ENCODE peak calls at places on chromosomes 4 and X, in seven cellular contexts. G is HL-60, V is NB4, Z is GM12865, T is aorta, B is lung, D is cardiac fibroblast. Y is an unnamed sample.

GRCh38 chr4:42627887-42628646 is 28.8 kb downstream of the ATP8A1 start:
- DNase-seq in G (no peak), T (peak), V (peak), B (no peak), D (no peak), Z (peak), Y (no peak)

GRCh38 chr4:145679991-145680455 is at the start of gene C4orf51:
- DNase-seq in B (peak), T (no peak), Z (no peak), G (no peak), V (no peak), D (peak), Y (peak)

GRCh38 chr4:104475652-104476051 is 19.0 kb downstream of the CXXC4 start:
- DNase-seq in G (no peak), V (no peak), B (no peak), D (no peak), T (no peak), Z (no peak), Y (no peak)

GRCh38 chr4:184012937-184013336 is 107.8 kb downstream of the STOX2 start:
- DNase-seq in G (no peak), B (no peak), D (no peak), V (no peak), T (no peak), Z (no peak), Y (no peak)

GRCh38 chr4:153114771-153115321 is 89.4 kb upstream of the TRIM2 start:
- DNase-seq in V (no peak), B (no peak), T (no peak), G (no peak), D (peak), Z (no peak), Y (peak)

GRCh38 chr4:79064806-79065205 is 125.6 kb upstream of the PAQR3 start:
- DNase-seq in V (no peak), T (no peak), D (no peak), G (no peak), B (no peak), Z (no peak), Y (no peak)

GRCh38 chrX:145856181-145856580 is 38.6 kb downstream of the SLITRK2 start:
- DNase-seq in D (no peak), B (no peak), V (no peak), T (no peak), G (no peak), Z (no peak), Y (no peak)

GRCh38 chrX:23883737-23884354 is 23.9 kb downstream of the APOO start:
- DNase-seq in Z (no peak), T (no peak), D (peak), G (no peak), V (peak), B (no peak), Y (peak)

GRCh38 chrX:140815868-140816267 is 106.3 kb downstream of the LINC00632 start:
- DNase-seq in Z (no peak), V (peak), T (no peak), D (peak), G (no peak), B (no peak), Y (peak)

GRCh38 chrX:105837227-105837626 is 14.9 kb downstream of the NRK start:
- DNase-seq in V (no peak), D (peak), G (no peak), T (peak), Z (no peak), B (no peak), Y (peak)

GRCh38 chrX:121405826-121406225 is 358.4 kb downstream of the GLUD2 start:
- DNase-seq in D (no peak), T (no peak), G (no peak), V (no peak), B (no peak), Z (no peak), Y (no peak)

GRCh38 chr4:6639137-6639680 is 1.3 kb upstream of the MRFAP1 start:
- DNase-seq in D (no peak), T (no peak), G (no peak), Z (no peak), B (no peak), V (no peak), Y (no peak)

GRCh38 chr4:141158219-141158618 is 24.9 kb upstream of the RNF150 start:
- DNase-seq in B (no peak), D (peak), T (no peak), G (no peak), Z (peak), V (peak), Y (peak)

GRCh38 chr4:53014881-53015280 is 152.8 kb downstream of the RASL11B start:
- DNase-seq in V (no peak), T (no peak), Z (no peak), B (no peak), D (peak), G (no peak), Y (peak)

GRCh38 chr4:125735107-125735506 is 420.4 kb downstream of the FAT4 start:
- DNase-seq in G (no peak), T (no peak), Z (no peak), V (no peak), B (peak), D (peak), Y (peak)

GRCh38 chr4:110613710-110614109 is 9.2 kb downstream of the PITX2 start:
- DNase-seq in D (no peak), V (no peak), T (no peak), B (no peak), Z (no peak), G (no peak), Y (no peak)
- H3K4me3 ChIP-seq in D (no peak), V (no peak), T (no peak), B (no peak), Z (no peak), G (no peak), Y (no peak)

GRCh38 chrX:19863237-19864223 is 23.9 kb downstream of the SH3KBP1 start:
- DNase-seq in T (no peak), D (peak), V (peak), B (no peak), G (no peak), Z (peak), Y (peak)
- H3K4me3 ChIP-seq in T (no peak), D (no peak), V (peak), B (no peak), G (no peak), Z (peak), Y (no peak)

DNA sequence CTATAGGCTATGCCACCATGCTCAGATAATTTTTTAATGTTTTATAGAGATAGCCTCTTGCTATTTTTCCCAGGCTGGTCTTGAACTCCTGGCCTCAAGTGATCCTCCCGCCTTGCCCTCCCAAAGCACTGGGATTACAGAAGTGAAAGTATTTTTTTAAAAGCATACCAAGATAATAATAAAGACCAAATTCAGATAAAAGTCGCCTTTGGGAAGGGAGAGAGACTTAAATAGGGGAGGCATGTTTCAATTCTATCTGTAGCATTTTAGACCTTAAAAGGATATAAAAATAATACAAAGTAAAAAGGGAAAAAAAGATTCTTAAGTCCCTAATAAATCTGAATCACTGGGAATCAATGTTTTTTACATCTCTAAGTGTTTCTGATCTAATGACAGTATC is 108.9 kb downstream of the AFAP1 start:
- DNase-seq in D (no peak), B (no peak), V (no peak), G (no peak), T (no peak), Z (no peak), Y (no peak)
- H3K4me3 ChIP-seq in D (no peak), B (no peak), V (no peak), G (no peak), T (no peak), Z (no peak), Y (no peak)

DNA sequence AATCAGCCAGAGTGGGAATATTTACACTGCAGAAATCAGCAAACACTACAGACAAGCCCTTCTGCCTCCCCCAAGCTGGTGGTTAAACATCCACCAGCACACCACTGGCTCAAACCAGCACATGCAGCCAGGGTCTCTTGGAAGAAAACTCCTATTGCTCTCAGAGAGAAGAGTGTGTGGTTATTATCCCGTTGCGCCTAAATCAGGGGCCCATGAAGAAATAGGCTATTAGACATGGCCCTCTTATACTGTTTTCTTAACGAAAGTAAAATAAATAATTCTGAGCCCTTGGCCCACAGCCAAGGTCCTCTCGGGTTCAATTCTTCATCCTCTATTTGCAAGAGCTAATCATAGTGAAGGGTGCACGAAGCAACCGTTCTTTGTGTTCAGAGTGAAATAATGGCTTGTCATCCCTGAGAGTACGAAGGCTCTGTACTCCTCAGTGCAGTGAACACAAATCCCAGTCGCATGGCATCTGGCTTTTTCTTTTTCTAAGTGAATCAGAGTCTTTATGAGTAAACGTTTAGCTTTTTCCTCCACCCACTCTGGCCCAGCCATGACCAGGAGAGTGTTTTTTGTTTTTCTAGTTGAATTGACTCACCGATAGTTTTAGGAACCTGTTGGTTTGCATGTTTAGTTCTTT is 33.4 kb upstream of the RBM47 start:
- DNase-seq in B (peak), G (no peak), Z (peak), D (peak), V (no peak), T (no peak), Y (peak)
- H3K4me3 ChIP-seq in B (no peak), G (no peak), Z (peak), D (peak), V (no peak), T (no peak), Y (no peak)

GRCh38 chr4:168659971-168660465 is 163.2 kb downstream of the PALLD start:
- DNase-seq in T (no peak), Z (no peak), D (no peak), G (no peak), V (no peak), B (no peak), Y (no peak)
- H3K4me3 ChIP-seq in T (no peak), Z (no peak), D (no peak), G (no peak), V (no peak), B (no peak), Y (no peak)

GRCh38 chr4:81407726-81408125 is 64.0 kb downstream of the RASGEF1B start:
- DNase-seq in Z (no peak), D (no peak), G (no peak), B (no peak), V (no peak), T (no peak), Y (no peak)

GRCh38 chr4:81408341-81408740 is 63.4 kb downstream of the RASGEF1B start:
- DNase-seq in Z (no peak), V (no peak), G (no peak), T (no peak), D (no peak), B (no peak), Y (no peak)

GRCh38 chr4:81404294-81404693 is 67.4 kb downstream of the RASGEF1B start:
- DNase-seq in D (no peak), V (no peak), B (no peak), Z (no peak), T (no peak), G (no peak), Y (no peak)

GRCh38 chr4:81409836-81410235 is 61.9 kb downstream of the RASGEF1B start:
- DNase-seq in T (no peak), D (no peak), B (no peak), V (no peak), Z (no peak), G (no peak), Y (no peak)

GRCh38 chr4:81405900-81406401 is 65.8 kb downstream of the RASGEF1B start:
- DNase-seq in T (no peak), G (peak), V (peak), Z (peak), D (peak), B (peak), Y (peak)
- H3K4me3 ChIP-seq in T (no peak), G (no peak), V (no peak), Z (no peak), D (no peak), B (no peak), Y (no peak)